ENCODE peak calls at places on chromosomes 11 and 22, in ten cellular contexts. Y is body of pancreas, Q is HepG2, A is GM12878, K is A549, T is K562, C is heart left ventricle, B is right lobe of liver, I is upper lobe of left lung, P is HCT116. U is an unnamed sample.

GRCh38 chr11:6695377-6695776 is 12.2 kb upstream of the MRPL17 start:
- ATAC-seq in C (peak), T (no peak), Q (no peak), Y (peak), I (peak), K (no peak), B (peak), A (no peak), P (no peak), U (peak)

GRCh38 chr11:95016133-95016532 is 8.9 kb upstream of the KDM4E start:
- ATAC-seq in B (no peak), C (no peak), T (no peak), I (no peak), Y (no peak), Q (no peak), K (no peak), P (no peak), A (no peak), U (no peak)

GRCh38 chr11:15794361-15795150 is 561.8 kb downstream of the SOX6 start:
- ATAC-seq in K (no peak), T (no peak), P (no peak), I (no peak), Y (no peak), A (no peak), Q (no peak), B (no peak), C (no peak), U (no peak)

GRCh38 chr11:125072210-125072960 is 9.3 kb downstream of the SLC37A2 start:
- ATAC-seq in C (peak), P (no peak), B (peak), A (peak), Q (peak), T (no peak), Y (no peak), I (no peak), K (no peak), U (peak)

GRCh38 chr11:62719302-62719978 is 7.8 kb downstream of the HNRNPUL2 start:
- ATAC-seq in Y (no peak), B (no peak), T (no peak), I (no peak), Q (no peak), C (no peak), P (no peak), K (no peak), A (no peak), U (no peak)

GRCh38 chr22:37032134-37032534 is 12.6 kb downstream of the MPST start:
- ATAC-seq in B (peak), C (no peak), T (no peak), I (peak), K (peak), P (no peak), Y (peak), Q (no peak), A (no peak), U (no peak)

GRCh38 chr22:49807780-49808708 is 19.6 kb downstream of the BRD1 start:
- ATAC-seq in A (no peak), I (no peak), P (no peak), Y (no peak), K (no peak), B (no peak), C (no peak), Q (no peak), T (peak), U (no peak)

GRCh38 chr11:35169754-35170153 is 30.8 kb downstream of the CD44 start:
- ATAC-seq in B (no peak), Q (no peak), Y (no peak), T (no peak), K (no peak), A (no peak), P (no peak), C (no peak), I (no peak), U (no peak)

GRCh38 chr11:8070417-8071101 is 10.5 kb upstream of the TUB start:
- ATAC-seq in C (peak), Q (peak), Y (no peak), B (peak), K (peak), T (peak), I (no peak), P (peak), A (peak), U (no peak)

GRCh38 chr22:22080270-22080669 is 97.7 kb upstream of the TOP3B start:
- ATAC-seq in K (no peak), T (no peak), P (no peak), Q (no peak), A (no peak), Y (no peak), C (no peak), B (no peak), I (no peak), U (no peak)

GRCh38 chr11:48169259-48169658 is 47.4 kb upstream of the OR4B1 start:
- ATAC-seq in T (peak), C (peak), Q (no peak), P (no peak), Y (no peak), B (no peak), A (no peak), I (no peak), K (no peak), U (no peak)

GRCh38 chr11:122696662-122697061 is 41.1 kb downstream of the UBASH3B start:
- ATAC-seq in T (no peak), B (no peak), P (no peak), Q (no peak), I (no peak), C (no peak), A (peak), Y (no peak), K (no peak), U (no peak)

GRCh38 chr11:20477418-20478090 is 90.0 kb downstream of the PRMT3 start:
- ATAC-seq in T (peak), K (peak), C (no peak), Y (no peak), P (no peak), B (no peak), I (no peak), Q (no peak), A (no peak), U (no peak)

GRCh38 chr11:60498853-60499252 is 6.3 kb downstream of the MS4A12 start:
- ATAC-seq in P (no peak), A (peak), Q (no peak), B (no peak), Y (no peak), C (peak), I (no peak), K (no peak), T (no peak), U (no peak)

GRCh38 chr11:128266893-128267292 is 320.5 kb downstream of the ETS1 start:
- ATAC-seq in T (no peak), Y (no peak), B (no peak), Q (no peak), K (no peak), I (no peak), A (no peak), P (no peak), C (no peak), U (no peak)

GRCh38 chr11:65121865-65122696 is at the start of the genes FAU and MRPL49:
- ATAC-seq in Q (peak), A (peak), T (peak), Y (peak), B (peak), C (peak), I (peak), P (peak), K (peak), U (peak)
- TF ChIP-seq POLR2A in Q (peak), A (peak), T (peak), Y (peak), B (peak), C (peak), I (peak), P (peak), K (peak), U (peak)

GRCh38 chr22:29306830-29307657 is 594 bp downstream of the GAS2L1 start:
- ATAC-seq in P (peak), A (peak), Y (peak), B (peak), Q (peak), T (peak), K (peak), C (peak), I (peak), U (peak)
- TF ChIP-seq POLR2A in P (peak), A (no peak), Y (no peak), B (peak), Q (no peak), T (no peak), K (peak), C (peak), I (peak), U (peak)

DNA sequence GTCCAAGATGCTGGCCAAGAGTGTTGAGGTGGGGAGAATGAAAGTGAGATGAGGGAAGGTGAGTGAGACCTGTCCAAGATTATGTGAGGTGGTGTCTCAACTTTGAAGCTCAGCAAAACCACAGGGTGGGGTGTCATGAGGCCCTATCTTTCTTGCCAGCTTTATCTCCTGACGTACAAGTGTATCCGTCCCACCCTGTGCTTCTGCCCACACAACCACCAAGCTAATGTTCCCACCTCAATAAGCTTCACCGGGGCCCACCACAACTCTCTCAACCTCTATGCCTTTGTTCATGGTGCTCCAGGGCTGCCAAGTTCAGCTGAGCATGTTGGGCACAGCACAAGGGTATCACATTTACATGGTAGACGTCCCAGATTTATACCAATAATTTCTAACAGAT is 7.1 kb upstream of the TPST2 start:
- ATAC-seq in P (no peak), Q (no peak), Y (no peak), T (no peak), A (no peak), I (no peak), B (peak), C (no peak), K (no peak), U (no peak)
- TF ChIP-seq POLR2A in P (no peak), Q (no peak), Y (no peak), T (no peak), A (no peak), I (no peak), B (no peak), C (no peak), K (no peak), U (no peak)

GRCh38 chr11:72238040-72238450 is 5.9 kb downstream of the PHOX2A start:
- ATAC-seq in P (peak), K (peak), T (peak), Y (peak), Q (peak), A (peak), B (peak), C (peak), I (peak), U (peak)
- TF ChIP-seq POLR2A in P (no peak), K (no peak), T (no peak), Y (no peak), Q (no peak), A (peak), B (no peak), C (no peak), I (no peak), U (no peak)

GRCh38 chr11:114216804-114217195 is 79.4 kb upstream of the NNMT start:
- ATAC-seq in I (no peak), Y (no peak), K (no peak), A (no peak), B (no peak), C (no peak), P (no peak), Q (no peak), T (peak), U (no peak)

GRCh38 chr11:114215871-114216803 is 80.1 kb upstream of the NNMT start:
- ATAC-seq in P (no peak), Y (no peak), I (no peak), K (no peak), A (no peak), C (peak), Q (no peak), B (peak), T (peak), U (no peak)

GRCh38 chr11:114219559-114220349 is 76.4 kb upstream of the NNMT start:
- ATAC-seq in Q (no peak), I (peak), P (peak), A (no peak), B (peak), K (no peak), C (peak), Y (peak), T (no peak), U (peak)

GRCh38 chr11:114215428-114215827 is 80.8 kb upstream of the NNMT start:
- ATAC-seq in A (no peak), I (no peak), Y (no peak), P (no peak), C (no peak), B (no peak), K (no peak), Q (no peak), T (peak), U (no peak)

GRCh38 chr11:114218508-114218907 is 77.7 kb upstream of the NNMT start:
- ATAC-seq in Y (no peak), T (no peak), P (no peak), Q (no peak), B (no peak), K (no peak), C (no peak), I (no peak), A (no peak), U (no peak)
- TF ChIP-seq POLR2A in Y (no peak), T (no peak), P (no peak), Q (no peak), B (no peak), K (no peak), C (no peak), I (no peak), A (no peak), U (no peak)

GRCh38 chr11:83661491-83662350 is 375.6 kb upstream of the CCDC90B start:
- ATAC-seq in A (no peak), C (no peak), Y (no peak), I (no peak), B (peak), Q (peak), P (no peak), K (no peak), T (no peak), U (no peak)
- TF ChIP-seq POLR2A in A (no peak), C (no peak), Y (no peak), I (no peak), B (no peak), Q (no peak), P (no peak), K (no peak), T (no peak), U (no peak)

GRCh38 chr11:96218013-96218412 is 125.0 kb downstream of the MAML2 start:
- ATAC-seq in Y (no peak), C (no peak), A (no peak), P (no peak), I (no peak), Q (no peak), B (no peak), K (no peak), T (no peak), U (no peak)
- TF ChIP-seq POLR2A in Y (no peak), C (no peak), A (no peak), P (no peak), I (no peak), Q (no peak), B (no peak), K (no peak), T (no peak), U (no peak)

DNA sequence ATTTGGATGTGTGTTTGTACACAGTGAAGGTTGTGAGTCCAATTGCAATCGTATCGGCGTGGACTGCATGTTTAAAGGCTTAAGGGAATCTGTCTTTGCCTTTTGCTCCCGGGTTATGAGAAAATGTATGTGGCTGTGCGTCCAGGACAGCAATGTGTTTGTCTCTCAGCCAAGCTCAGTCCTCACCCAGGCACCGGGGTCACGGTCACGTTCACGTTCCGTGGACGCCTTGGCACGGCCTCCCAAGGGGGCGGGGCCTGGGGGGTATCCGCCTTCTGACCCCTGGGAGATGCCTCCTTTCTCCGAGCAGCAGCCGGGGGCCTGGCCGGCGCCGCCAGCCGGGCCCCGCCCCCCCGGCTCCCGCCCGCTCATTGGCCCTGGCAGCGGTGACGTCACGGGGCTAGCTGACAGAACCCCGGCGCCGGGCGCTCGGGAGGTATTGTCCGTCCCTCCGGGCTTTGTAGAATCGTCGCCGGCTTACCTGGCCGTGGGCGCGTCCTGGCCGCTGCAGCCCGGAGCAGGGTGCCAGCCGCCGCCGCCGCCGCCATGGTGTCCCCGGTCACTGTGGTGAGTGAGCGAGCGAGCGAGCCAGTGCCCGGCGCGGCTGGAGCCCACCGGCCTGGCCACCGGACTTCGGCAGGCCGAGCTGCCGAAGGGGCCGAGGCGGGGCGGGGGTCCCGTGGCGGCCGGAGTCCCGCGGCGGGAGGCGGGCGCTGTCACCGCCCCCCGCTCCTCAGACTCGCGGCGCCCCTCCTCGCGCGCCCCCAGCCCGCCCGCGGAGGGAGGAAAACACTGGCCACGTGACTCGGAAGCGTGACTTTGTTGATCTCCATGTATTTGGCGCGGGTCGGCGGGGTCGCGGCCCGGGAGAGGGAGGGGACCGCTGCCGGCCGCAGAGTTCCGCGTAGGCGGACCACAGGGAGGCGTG is at the start of gene TMEM86A:
- ATAC-seq in C (peak), I (peak), K (peak), T (peak), Q (peak), P (peak), B (peak), Y (peak), A (peak), U (peak)
- TF ChIP-seq POLR2A in C (peak), I (peak), K (no peak), T (peak), Q (no peak), P (no peak), B (peak), Y (peak), A (no peak), U (peak)

GRCh38 chr22:23750744-23751440 is at the start of gene ZNF70:
- ATAC-seq in P (peak), B (peak), T (peak), K (peak), C (peak), I (peak), A (peak), Y (peak), Q (peak), U (peak)
- TF ChIP-seq POLR2A in P (peak), B (peak), T (peak), K (peak), C (peak), I (peak), A (peak), Y (peak), Q (no peak), U (peak)

U was measured in gastroesophageal sphincter.